ENCODE peak calls at places on chromosome 13, in eight cellular contexts. One of them, this sample, is unnamed.

GRCh38 chr13:24925318-24926231 is 161.6 kb downstream of the RNF17 start:
- DNase-seq in osteocyte: no peak
- DNase-seq in right lobe of liver: no peak
- DNase-seq in IMR-90: no peak
- DNase-seq in retina: no peak
- DNase-seq in foreskin fibroblast: no peak
- DNase-seq in left colon: no peak
- DNase-seq in activated CD8-positive, alpha-beta memory T cell treated with anti-CD3 and anti-CD28 coated beads for 4 hours: no peak
- DNase-seq in this sample: no peak

GRCh38 chr13:107585466-107585865 is 629.9 kb downstream of the LIG4 start:
- DNase-seq in osteocyte: no peak
- DNase-seq in left colon: no peak
- DNase-seq in foreskin fibroblast: no peak
- DNase-seq in IMR-90: peak
- DNase-seq in right lobe of liver: no peak
- DNase-seq in retina: no peak
- DNase-seq in activated CD8-positive, alpha-beta memory T cell treated with anti-CD3 and anti-CD28 coated beads for 4 hours: no peak
- DNase-seq in this sample: no peak

GRCh38 chr13:52001120-52001731 is 10.0 kb downstream of the ATP7B start:
- DNase-seq in retina: peak
- DNase-seq in IMR-90: peak
- DNase-seq in foreskin fibroblast: peak
- DNase-seq in left colon: no peak
- DNase-seq in activated CD8-positive, alpha-beta memory T cell treated with anti-CD3 and anti-CD28 coated beads for 4 hours: no peak
- DNase-seq in osteocyte: no peak
- DNase-seq in right lobe of liver: no peak
- DNase-seq in this sample: no peak

GRCh38 chr13:84491952-84492351 is 609.7 kb upstream of the SLITRK1 start:
- DNase-seq in retina: no peak
- DNase-seq in right lobe of liver: no peak
- DNase-seq in IMR-90: no peak
- DNase-seq in left colon: no peak
- DNase-seq in foreskin fibroblast: no peak
- DNase-seq in activated CD8-positive, alpha-beta memory T cell treated with anti-CD3 and anti-CD28 coated beads for 4 hours: no peak
- DNase-seq in osteocyte: no peak
- DNase-seq in this sample: no peak

GRCh38 chr13:25170554-25171107 is 1.5 kb downstream of the AMER2 start:
- DNase-seq in right lobe of liver: no peak
- DNase-seq in retina: peak
- DNase-seq in foreskin fibroblast: peak
- DNase-seq in activated CD8-positive, alpha-beta memory T cell treated with anti-CD3 and anti-CD28 coated beads for 4 hours: no peak
- DNase-seq in left colon: no peak
- DNase-seq in IMR-90: no peak
- DNase-seq in osteocyte: peak
- DNase-seq in this sample: no peak

GRCh38 chr13:101706651-101707050 is 254.2 kb downstream of the ITGBL1 start:
- DNase-seq in left colon: no peak
- DNase-seq in osteocyte: no peak
- DNase-seq in foreskin fibroblast: peak
- DNase-seq in activated CD8-positive, alpha-beta memory T cell treated with anti-CD3 and anti-CD28 coated beads for 4 hours: no peak
- DNase-seq in retina: no peak
- DNase-seq in right lobe of liver: peak
- DNase-seq in IMR-90: peak
- DNase-seq in this sample: no peak

GRCh38 chr13:46342538-46342937 is 44.5 kb downstream of the RUBCNL start:
- DNase-seq in IMR-90: no peak
- DNase-seq in osteocyte: no peak
- DNase-seq in right lobe of liver: no peak
- DNase-seq in foreskin fibroblast: no peak
- DNase-seq in left colon: no peak
- DNase-seq in activated CD8-positive, alpha-beta memory T cell treated with anti-CD3 and anti-CD28 coated beads for 4 hours: no peak
- DNase-seq in retina: no peak
- DNase-seq in this sample: no peak

GRCh38 chr13:46229251-46229650 is 17.5 kb downstream of the LRRC63 start:
- DNase-seq in osteocyte: no peak
- DNase-seq in right lobe of liver: no peak
- DNase-seq in left colon: no peak
- DNase-seq in activated CD8-positive, alpha-beta memory T cell treated with anti-CD3 and anti-CD28 coated beads for 4 hours: no peak
- DNase-seq in IMR-90: no peak
- DNase-seq in foreskin fibroblast: no peak
- DNase-seq in retina: no peak
- DNase-seq in this sample: no peak

This sample was measured in CD4-positive, alpha-beta T cell.